ENCODE peak calls at places on chromosomes 16 and 17, in seven cellular contexts. F is dermis blood vessel endothelial cell; E is stimulated activated CD4-positive, alpha-beta T cell treated with anti-CD3 and anti-CD28 coated beads, Interleukin-12 subunit alpha, Interleukin-12 subunit beta, amount 100 ng/mL, for 4 hours; R is gastrocnemius medialis; M is renal cortical epithelial cell; Y is CD4-positive, CD25-positive, alpha-beta regulatory T cell; L is endothelial cell. B is an unnamed sample.

GRCh38 chr17:42670199-42670924 is 6.4 kb downstream of the PLEKHH3 start:
- DNase-seq in F (no peak), E (no peak), R (no peak), M (no peak), Y (peak; percentile 53), L (no peak), B (no peak)

GRCh38 chr17:67717192-67717623 is 528 bp upstream of the NOL11 start:
- DNase-seq in F (no peak), E (no peak), R (no peak), M (no peak), Y (no peak), L (no peak), B (no peak)

GRCh38 chr16:4114257-4115208 is 1.7 kb downstream of the ADCY9 start:
- DNase-seq in F (no peak), E (no peak), R (no peak), M (no peak), Y (no peak), L (no peak), B (peak; percentile 23)

GRCh38 chr16:80029706-80030481 is 429.4 kb upstream of the MAF start:
- DNase-seq in F (no peak), E (no peak), R (no peak), M (peak; percentile 45), Y (no peak), L (no peak), B (peak; percentile 36)

GRCh38 chr16:49884033-49884707 is 28.3 kb upstream of the ZNF423 start:
- DNase-seq in F (no peak), E (no peak), R (no peak), M (no peak), Y (no peak), L (no peak), B (no peak)

GRCh38 chr17:80029235-80029974 is 6.3 kb downstream of the TBC1D16 start:
- DNase-seq in F (peak; percentile 40), E (no peak), R (peak; percentile 91), M (peak; percentile 63), Y (no peak), L (no peak), B (peak; percentile 65)

GRCh38 chr17:56497132-56497531 is 96.4 kb upstream of the NOG start:
- DNase-seq in F (no peak), E (no peak), R (no peak), M (no peak), Y (no peak), L (no peak), B (no peak)

GRCh38 chr17:3961564-3962047 is 2.6 kb downstream of the ATP2A3 start:
- DNase-seq in F (no peak), E (no peak), R (no peak), M (no peak), Y (peak; percentile 16), L (no peak), B (no peak)

GRCh38 chr17:6472517-6472916 is 28.3 kb downstream of the PIMREG start:
- DNase-seq in F (no peak), E (no peak), R (no peak), M (no peak), Y (no peak), L (no peak), B (no peak)

GRCh38 chr17:34639706-34640425 is 60.5 kb downstream of the TMEM132E start:
- DNase-seq in F (no peak), E (no peak), R (no peak), M (no peak), Y (no peak), L (no peak), B (no peak)

GRCh38 chr17:320139-320538 is 32.5 kb downstream of the RPH3AL start:
- DNase-seq in F (no peak), E (no peak), R (no peak), M (no peak), Y (no peak), L (no peak), B (no peak)